ENCODE peak calls at places on chromosomes 13 and 19, in six cellular contexts. M is dorsolateral prefrontal cortex; Y is heart right ventricle; W is mesothelial cell of epicardium; I is CD4-positive, alpha-beta T cell; G is RWPE1. C is an unnamed sample.

GRCh38 chr19:12965017-12965811 is 4.2 kb upstream of the DAND5 start:
- DNase-seq in M (peak), Y (peak), W (peak), I (peak), G (peak), C (peak)

GRCh38 chr19:8610928-8611284 is 391 bp upstream of the ADAMTS10 start:
- DNase-seq in M (no peak), Y (no peak), W (no peak), I (no peak), G (no peak), C (no peak)

GRCh38 chr19:48819366-48819816 is 8.6 kb upstream of the BCAT2 start:
- DNase-seq in M (peak), Y (peak), W (no peak), I (no peak), G (peak), C (no peak)

GRCh38 chr19:34259367-34259865 is 5.1 kb downstream of the GARRE1 start:
- DNase-seq in M (no peak), Y (no peak), W (no peak), I (no peak), G (no peak), C (no peak)

GRCh38 chr19:55158423-55158822 is 891 bp upstream of the TNNI3 start:
- DNase-seq in M (no peak), Y (no peak), W (no peak), I (no peak), G (no peak), C (no peak)

GRCh38 chr19:38729653-38730469 is 14.4 kb downstream of the CAPN12 start:
- DNase-seq in M (peak), Y (peak), W (peak), I (peak), G (no peak), C (peak)

GRCh38 chr19:49489601-49490167 is 2.3 kb downstream of the RPL13A start:
- DNase-seq in M (no peak), Y (no peak), W (no peak), I (no peak), G (no peak), C (no peak)

GRCh38 chr19:50931023-50931422 is 19.8 kb upstream of the KLK4 start:
- DNase-seq in M (no peak), Y (no peak), W (no peak), I (no peak), G (no peak), C (no peak)

DNA sequence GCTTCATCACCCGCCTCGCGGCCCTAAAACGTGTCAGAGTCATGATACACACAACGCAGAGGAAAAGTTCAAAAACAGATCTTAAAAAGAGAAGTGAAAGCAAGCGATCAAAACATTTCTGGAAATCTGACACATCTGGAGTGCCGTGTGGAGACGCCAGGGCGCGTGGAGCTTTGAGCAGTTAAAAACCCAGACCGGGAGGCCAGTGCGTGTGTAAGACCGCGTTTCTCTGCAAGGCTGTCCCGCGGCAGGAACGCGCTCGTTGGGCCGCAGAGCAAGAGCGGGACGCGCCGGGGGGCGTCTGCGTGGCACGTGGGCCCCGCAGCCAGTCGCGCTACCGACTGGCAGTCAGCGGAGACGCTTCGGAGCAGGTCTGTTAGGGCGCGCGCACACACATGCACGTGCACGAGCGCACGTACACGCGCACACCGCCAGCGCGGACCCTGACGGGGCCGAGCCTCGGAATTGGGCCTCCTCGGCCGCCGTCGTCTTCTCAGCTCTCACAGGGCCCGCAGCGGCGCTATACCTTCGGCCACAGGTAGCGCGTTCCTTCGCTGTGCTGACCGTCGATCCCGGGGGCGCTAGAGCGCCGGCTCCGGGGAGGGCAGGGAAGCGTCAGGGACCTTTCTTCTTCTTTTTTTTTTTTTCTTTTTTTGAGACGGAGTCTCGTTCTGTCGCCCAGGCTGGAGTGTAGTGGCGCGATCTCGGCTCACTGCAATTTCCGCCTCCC is 35.8 kb downstream of the RNF6 start:
- DNase-seq in M (peak), Y (peak), W (peak), I (peak), G (peak), C (peak)
- TF ChIP-seq CTCF in M (no peak), Y (no peak), W (peak), I (peak), G (peak), C (peak)

DNA sequence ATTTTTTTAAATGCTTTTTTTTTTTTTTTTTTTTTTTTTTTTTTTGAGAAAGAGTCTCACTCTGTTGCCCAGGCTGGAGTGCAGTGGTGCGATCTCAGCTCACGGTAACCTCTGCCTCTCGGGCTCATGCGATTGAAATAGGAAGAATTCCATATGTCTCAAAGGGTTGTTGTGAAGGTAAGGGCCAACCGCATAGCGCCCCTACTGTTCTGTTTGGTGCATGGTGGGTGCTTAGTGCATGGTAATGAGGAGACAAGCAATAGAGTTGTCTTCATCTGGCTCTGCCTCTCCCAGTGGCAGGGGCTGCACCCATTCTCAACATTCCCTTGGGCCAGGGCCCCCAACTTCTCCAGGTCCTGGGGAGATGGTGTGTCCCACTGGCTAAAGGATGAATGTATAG is 68.7 kb downstream of the RASL11A start:
- DNase-seq in M (no peak), Y (no peak), W (no peak), I (peak), G (peak), C (no peak)
- TF ChIP-seq CTCF in M (no peak), Y (no peak), W (peak), I (peak), G (peak), C (peak)

DNA sequence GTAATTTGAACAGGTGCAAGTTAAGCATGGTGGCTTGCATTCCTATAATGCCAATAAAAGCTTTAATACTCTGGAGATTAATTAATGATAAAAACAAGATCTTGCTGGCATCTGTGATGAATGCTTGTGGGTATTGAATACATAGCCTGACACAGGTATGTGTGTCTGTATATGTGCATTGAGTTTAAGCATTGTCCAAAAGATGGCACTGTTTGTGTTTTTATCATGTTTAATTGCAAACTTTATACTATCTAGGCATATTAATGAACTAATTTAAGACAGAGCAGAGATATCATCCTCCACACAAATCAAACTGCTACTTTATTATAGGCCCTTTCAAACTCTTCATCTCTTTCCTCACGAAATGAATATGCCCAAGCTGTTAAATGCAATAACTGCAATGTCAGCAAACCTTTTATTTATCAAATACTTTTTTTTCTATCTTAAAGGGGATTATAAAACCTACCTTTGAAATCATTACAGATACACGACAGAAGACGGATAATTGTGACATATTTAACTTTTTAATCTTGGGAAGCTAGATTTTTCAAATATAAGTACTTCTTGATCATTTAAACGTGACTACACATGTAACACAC is 86.5 kb downstream of the TNFSF11 start:
- DNase-seq in M (no peak), Y (no peak), W (no peak), I (no peak), G (peak), C (peak)
- TF ChIP-seq CTCF in M (no peak), Y (no peak), W (no peak), I (no peak), G (peak), C (peak)

DNA sequence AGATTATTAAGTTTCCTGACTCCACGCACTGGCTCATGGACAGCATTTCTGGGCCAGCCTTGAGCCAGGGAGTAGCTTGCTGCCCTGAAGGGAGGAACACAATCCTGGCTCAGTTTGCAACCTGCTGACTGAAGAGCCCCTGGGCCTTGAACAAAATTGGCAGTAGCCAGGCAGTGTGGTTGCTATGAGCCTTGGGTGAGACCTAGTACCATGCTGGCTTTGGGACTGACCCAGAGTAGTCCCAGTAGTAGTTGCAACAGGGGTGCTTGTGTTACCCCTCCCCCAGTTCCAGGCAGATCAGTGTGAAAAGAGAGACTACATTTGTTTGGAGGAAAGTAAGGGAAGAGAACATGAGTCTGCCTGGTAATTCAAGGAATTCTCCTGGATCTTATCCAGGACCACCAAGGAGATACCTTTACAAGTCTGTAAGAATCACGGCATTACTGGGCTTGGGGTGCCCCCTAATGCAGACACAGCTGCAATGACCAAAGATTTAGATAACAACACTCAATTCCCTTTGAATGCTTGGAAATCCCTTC is 22.0 kb downstream of the ITGBL1 start:
- DNase-seq in M (peak), Y (no peak), W (no peak), I (no peak), G (no peak), C (peak)
- TF ChIP-seq CTCF in M (peak), Y (no peak), W (no peak), I (no peak), G (no peak), C (peak)

GRCh38 chr13:53068841-53069520 is 40.4 kb downstream of the OLFM4 start:
- DNase-seq in M (no peak), Y (no peak), W (no peak), I (no peak), G (no peak), C (no peak)
- TF ChIP-seq CTCF in M (no peak), Y (no peak), W (no peak), I (no peak), G (no peak), C (no peak)

GRCh38 chr19:57587529-57587928 is 3.6 kb downstream of the ZIK1 start:
- DNase-seq in M (no peak), Y (no peak), W (no peak), I (no peak), G (peak), C (no peak)

GRCh38 chr19:57583104-57583520 is 833 bp upstream of the ZIK1 start:
- DNase-seq in M (no peak), Y (peak), W (no peak), I (no peak), G (no peak), C (no peak)

GRCh38 chr19:57578487-57579205 is at the start of gene ZNF416:
- DNase-seq in M (peak), Y (peak), W (peak), I (peak), G (peak), C (peak)

GRCh38 chr19:57583521-57584416 is at the start of gene ZIK1:
- DNase-seq in M (peak), Y (peak), W (peak), I (peak), G (peak), C (peak)
- TF ChIP-seq CTCF in M (peak), Y (no peak), W (no peak), I (no peak), G (no peak), C (peak)

GRCh38 chr13:95564091-95564490 is 11.6 kb downstream of the CLDN10 start:
- DNase-seq in M (no peak), Y (no peak), W (no peak), I (no peak), G (no peak), C (no peak)
- TF ChIP-seq CTCF in M (no peak), Y (no peak), W (no peak), I (no peak), G (no peak), C (peak)

GRCh38 chr13:23570931-23571330 is 719 bp downstream of the TNFRSF19 start:
- DNase-seq in M (no peak), Y (no peak), W (no peak), I (no peak), G (no peak), C (no peak)
- TF ChIP-seq CTCF in M (no peak), Y (no peak), W (no peak), I (no peak), G (no peak), C (peak)